ENCODE peak calls at places on chromosome 12, in four cellular contexts. R is fibroblast of the aortic adventitia, B is NCI-H2171, V is GM12878. L is an unnamed sample.

GRCh38 chr12:21340406-21340805 is 5.7 kb upstream of the SLCO1A2 start:
- DNase-seq in R (no peak), B (no peak), V (no peak), L (no peak)

GRCh38 chr12:2402180-2402579 is 349.4 kb downstream of the CACNA1C start:
- DNase-seq in R (peak), B (no peak), V (no peak), L (peak)

GRCh38 chr12:92070864-92071445 is 74.7 kb downstream of the BTG1 start:
- DNase-seq in R (no peak), B (no peak), V (no peak), L (no peak)

GRCh38 chr12:27505124-27505523 is 18.9 kb upstream of the PPFIBP1 start:
- DNase-seq in R (peak), B (no peak), V (no peak), L (no peak)

GRCh38 chr12:115983226-115983798 is 294.2 kb downstream of the MED13L start:
- DNase-seq in R (no peak), B (no peak), V (no peak), L (peak)

GRCh38 chr12:44788731-44789130 is 87.4 kb downstream of the NELL2 start:
- DNase-seq in R (no peak), B (no peak), V (no peak), L (no peak)

GRCh38 chr12:15852383-15852782 is 29.8 kb upstream of the STRAP start:
- DNase-seq in R (peak), B (no peak), V (no peak), L (no peak)

GRCh38 chr12:57838594-57839302 is 7.8 kb downstream of the CTDSP2 start:
- DNase-seq in R (peak), B (no peak), V (no peak), L (no peak)

GRCh38 chr12:85468356-85469157 is 188.5 kb downstream of the ALX1 start:
- DNase-seq in R (peak), B (no peak), V (peak), L (peak)

GRCh38 chr12:13205809-13206559 is 9.5 kb downstream of the EMP1 start:
- DNase-seq in R (peak), B (no peak), V (no peak), L (no peak)

GRCh38 chr12:89166525-89166934 is 185.8 kb downstream of the DUSP6 start:
- DNase-seq in R (peak), B (no peak), V (peak), L (no peak)

L was measured in NCI-H524.